ENCODE peak calls at places on chromosome 22, in five cellular contexts. S is HFF-Myc, D is fibroblast of mammary gland, A is astrocyte of the spinal cord, N is adrenal gland. Q is an unnamed sample.

GRCh38 chr22:44859641-44860040 is 107.3 kb downstream of the ARHGAP8 start:
- DNase-seq in S (no peak), D (no peak), A (no peak), N (no peak), Q (no peak)

GRCh38 chr22:36163497-36163896 is 2.9 kb upstream of the APOL3 start:
- DNase-seq in S (no peak), D (no peak), A (no peak), N (no peak), Q (no peak)

GRCh38 chr22:43088616-43088978 is 594 bp downstream of the TTLL1 start:
- DNase-seq in S (no peak), D (no peak), A (no peak), N (no peak), Q (no peak)

GRCh38 chr22:23113067-23113846 is 28.5 kb downstream of the RSPH14 start:
- DNase-seq in S (peak), D (peak), A (peak), N (no peak), Q (peak)

GRCh38 chr22:29692327-29692640 is 27.5 kb upstream of the CABP7 start:
- DNase-seq in S (no peak), D (no peak), A (no peak), N (no peak), Q (no peak)

GRCh38 chr22:36858156-36858555 is 2.6 kb upstream of the NCF4 start:
- DNase-seq in S (no peak), D (no peak), A (no peak), N (no peak), Q (no peak)

GRCh38 chr22:27734066-27734465 is 67.5 kb downstream of the MN1 start:
- DNase-seq in S (no peak), D (no peak), A (no peak), N (no peak), Q (no peak)

GRCh38 chr22:42611076-42611475 is 3.6 kb downstream of the POLDIP3 start:
- DNase-seq in S (no peak), D (peak), A (no peak), N (no peak), Q (peak)

GRCh38 chr22:36369922-36370781 is 17.6 kb downstream of the MYH9 start:
- DNase-seq in S (no peak), D (peak), A (peak), N (peak), Q (no peak)

GRCh38 chr22:43013355-43014061 is 1.4 kb downstream of the PACSIN2 start:
- DNase-seq in S (no peak), D (peak), A (peak), N (peak), Q (peak)

GRCh38 chr22:45577746-45578523 is 75.3 kb downstream of the FBLN1 start:
- DNase-seq in S (peak), D (peak), A (peak), N (peak), Q (peak)

GRCh38 chr22:42643632-42644421 is 3.4 kb upstream of the ATP5MGL start:
- DNase-seq in S (no peak), D (no peak), A (no peak), N (no peak), Q (no peak)

GRCh38 chr22:47176573-47177333 is 414.3 kb downstream of the TBC1D22A start:
- DNase-seq in S (no peak), D (no peak), A (no peak), N (no peak), Q (no peak)

GRCh38 chr22:41725510-41726110 is 26.3 kb downstream of the MEI1 start:
- DNase-seq in S (no peak), D (no peak), A (no peak), N (no peak), Q (no peak)

GRCh38 chr22:44355688-44356070 is 42.9 kb upstream of the SHISAL1 start:
- DNase-seq in S (no peak), D (no peak), A (no peak), N (no peak), Q (no peak)

DNA sequence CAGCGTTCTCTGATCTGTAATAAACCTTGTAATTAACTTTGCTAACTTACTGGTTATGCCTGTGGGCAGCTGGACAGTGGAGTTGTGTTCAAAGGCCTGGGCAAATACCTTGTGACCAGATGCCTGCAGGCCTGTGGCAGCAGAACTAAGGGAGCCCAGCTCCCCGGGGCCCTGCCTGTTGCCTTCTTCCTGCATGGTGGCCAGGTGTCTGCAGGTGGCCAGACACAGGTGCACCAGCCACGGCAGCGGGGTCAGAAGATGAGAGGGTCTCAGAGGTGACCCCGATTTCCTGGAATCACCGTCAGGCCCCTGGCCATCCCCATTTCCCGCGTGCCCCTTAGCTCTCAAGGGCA is 127.2 kb downstream of the OSBP2 start:
- DNase-seq in S (no peak), D (no peak), A (no peak), N (no peak), Q (no peak)
- H3K4me3 ChIP-seq in S (no peak), D (peak), A (peak), N (no peak), Q (no peak)

DNA sequence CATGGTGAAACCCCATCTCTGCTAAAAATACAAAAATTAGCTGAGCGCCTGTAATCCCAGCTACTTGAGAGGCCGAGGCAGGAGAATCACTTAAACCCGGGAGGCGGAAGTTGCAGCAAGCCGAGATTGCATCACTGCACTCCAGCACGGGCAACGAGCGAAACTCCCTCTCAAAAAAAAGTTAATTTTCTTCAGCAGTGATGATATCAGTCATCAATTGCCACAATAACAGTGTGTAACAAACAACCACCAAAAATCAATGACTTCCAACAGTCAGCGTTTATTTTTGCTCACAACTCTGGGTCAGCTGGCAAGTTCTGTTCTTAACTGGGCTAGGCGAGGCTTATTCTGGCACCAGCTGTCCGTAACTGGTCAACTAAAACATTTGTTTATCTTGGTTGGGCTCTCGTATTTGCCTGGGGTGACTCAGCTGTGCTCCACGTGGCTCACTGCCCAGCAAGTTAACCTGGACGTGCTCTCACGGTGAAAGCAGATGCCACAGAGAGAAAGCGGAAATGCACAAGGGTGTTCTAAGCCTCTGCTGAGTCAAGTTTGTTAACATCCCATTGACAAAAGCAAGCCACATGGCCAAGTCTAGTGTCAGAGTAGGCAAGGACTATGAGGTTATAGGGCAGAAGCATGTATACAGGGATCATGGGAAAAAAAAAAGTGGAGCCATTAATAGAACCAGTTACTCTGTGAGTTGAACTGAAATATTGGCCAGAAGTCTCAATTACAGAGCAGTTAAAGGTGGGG is 52.1 kb downstream of the LHFPL7 start:
- DNase-seq in S (peak), D (peak), A (peak), N (peak), Q (peak)
- H3K4me3 ChIP-seq in S (no peak), D (no peak), A (no peak), N (no peak), Q (peak)

DNA sequence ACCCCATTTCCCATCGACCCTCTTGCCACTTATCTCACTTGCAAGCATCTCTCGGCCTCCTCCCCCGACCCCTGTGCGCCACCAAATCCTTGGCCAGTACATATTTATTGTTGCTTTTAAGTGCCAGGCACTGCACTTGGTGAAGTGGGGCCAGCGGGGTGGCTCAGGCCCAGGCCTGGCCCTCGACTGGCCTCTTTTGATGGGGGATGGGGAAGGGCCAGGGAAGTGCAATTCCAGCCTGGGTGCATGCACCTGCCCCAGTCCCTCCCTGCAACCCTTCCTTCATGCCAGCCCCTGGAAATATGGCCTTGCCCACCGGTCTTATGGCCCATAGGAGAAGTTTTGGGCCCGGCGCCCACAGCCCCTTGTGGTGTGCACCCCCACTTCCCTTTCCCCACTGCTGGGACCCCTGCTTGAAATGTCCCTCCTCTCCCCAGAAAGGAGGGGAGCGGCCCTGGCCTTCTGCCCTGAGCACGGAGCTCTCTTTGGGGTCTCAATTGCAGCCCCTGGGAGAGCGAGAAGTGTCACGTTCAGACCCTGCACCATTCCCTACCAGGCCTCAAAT is 791 bp downstream of the SUSD2 start:
- DNase-seq in S (no peak), D (no peak), A (no peak), N (no peak), Q (no peak)
- H3K4me3 ChIP-seq in S (no peak), D (no peak), A (no peak), N (no peak), Q (no peak)

GRCh38 chr22:20008221-20008995 is 8.2 kb downstream of the ARVCF start:
- DNase-seq in S (no peak), D (no peak), A (no peak), N (no peak), Q (no peak)

GRCh38 chr22:20010307-20011122 is 6.1 kb downstream of the ARVCF start:
- DNase-seq in S (no peak), D (no peak), A (no peak), N (no peak), Q (no peak)

GRCh38 chr22:20009018-20009482 is 7.6 kb downstream of the ARVCF start:
- DNase-seq in S (no peak), D (no peak), A (no peak), N (no peak), Q (no peak)

GRCh38 chr22:20011123-20011992 is 5.3 kb downstream of the ARVCF start:
- DNase-seq in S (no peak), D (no peak), A (no peak), N (no peak), Q (no peak)

DNA sequence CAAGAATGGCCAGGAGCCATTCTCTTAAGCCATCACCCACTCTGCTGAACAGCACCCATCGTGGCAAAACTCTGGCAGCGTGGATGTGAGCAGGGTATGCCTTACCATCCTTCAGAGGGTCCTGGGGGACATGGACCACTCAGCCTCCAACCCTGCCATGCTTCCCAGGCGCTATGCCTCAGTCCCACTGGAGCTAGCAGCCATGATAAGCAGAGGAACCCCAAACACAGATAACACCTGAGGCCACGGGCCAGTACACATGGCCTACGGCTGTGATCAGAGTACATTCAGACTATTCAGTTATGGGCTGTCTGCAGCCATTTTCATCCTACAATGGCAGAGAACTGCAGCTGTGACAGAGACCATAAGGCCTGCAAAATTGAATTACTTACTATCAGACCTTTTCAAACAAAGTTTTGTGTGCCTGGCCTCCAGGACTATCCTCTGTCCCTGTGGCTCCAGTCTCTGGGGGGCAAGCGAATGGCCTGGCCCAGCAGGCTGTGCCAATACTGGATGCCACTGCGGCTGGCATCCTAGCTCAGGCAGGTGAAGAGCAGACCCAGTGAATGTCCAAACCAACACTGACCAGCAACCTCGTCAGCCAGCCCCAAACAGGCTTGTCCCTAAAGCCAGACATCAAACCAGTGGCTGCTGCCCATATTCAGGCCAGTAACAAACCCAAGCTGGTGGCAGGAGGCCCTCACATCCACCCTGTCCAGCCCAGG is 6.9 kb downstream of the ARVCF start:
- DNase-seq in S (no peak), D (no peak), A (no peak), N (no peak), Q (no peak)
- H3K4me3 ChIP-seq in S (no peak), D (no peak), A (no peak), N (no peak), Q (no peak)

DNA sequence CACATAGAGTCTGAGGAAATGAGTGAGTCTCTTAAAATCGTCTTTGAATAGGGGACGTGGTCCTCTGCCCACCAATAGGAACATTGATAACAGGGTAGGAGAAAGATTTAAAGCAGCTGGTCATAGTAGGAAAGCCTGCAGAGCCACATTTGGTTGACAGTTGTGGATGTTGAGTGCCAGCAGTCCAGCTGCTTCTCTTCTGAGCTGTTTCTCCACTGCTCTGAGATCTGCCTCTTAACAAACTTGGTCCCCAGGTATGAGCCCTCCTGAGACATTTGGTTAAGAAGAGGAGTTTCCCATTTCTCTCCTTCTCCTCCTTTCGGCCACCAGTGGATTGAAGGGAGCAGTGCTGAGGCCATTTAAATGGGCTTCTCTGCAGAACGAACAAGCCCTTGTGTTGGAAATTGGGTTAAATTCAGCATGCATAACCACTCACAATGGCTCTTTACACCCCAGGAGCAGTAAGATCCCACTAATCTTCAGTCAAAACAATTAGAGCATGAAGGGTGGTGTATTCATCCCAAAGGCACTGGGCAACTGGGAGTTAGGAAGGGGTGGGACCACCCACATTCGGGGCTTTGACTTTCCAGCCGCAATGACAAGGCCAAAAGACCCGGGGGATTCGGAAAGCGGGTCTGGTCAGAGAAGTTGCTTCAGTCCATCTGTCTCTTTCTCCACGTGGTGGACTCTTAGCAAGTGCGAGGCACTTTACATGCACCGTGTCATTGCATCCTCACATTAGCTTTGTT is 32.3 kb downstream of the MIAT start:
- DNase-seq in S (no peak), D (no peak), A (no peak), N (no peak), Q (no peak)
- H3K4me3 ChIP-seq in S (no peak), D (no peak), A (no peak), N (no peak), Q (no peak)

GRCh38 chr22:26671317-26672059 is 14.1 kb downstream of the MIAT start:
- DNase-seq in S (no peak), D (no peak), A (no peak), N (no peak), Q (no peak)
- H3K4me3 ChIP-seq in S (no peak), D (no peak), A (no peak), N (no peak), Q (no peak)

Q was measured in fibroblast of villous mesenchyme.